ENCODE peak calls at places on chromosomes 13 and 19, in ten cellular contexts. G is astrocyte of the cerebellum, K is AG04450, Q is tibial nerve, V is uterus, M is choroid plexus epithelial cell, A is AG04449, N is ovary, L is HFFc6, J is foreskin fibroblast. U is an unnamed sample.
A peak's percentile ranks its signal among the peaks of the same experiment; 100 is the strongest.

GRCh38 chr19:10615429-10616023 is 9.8 kb upstream of the SLC44A2 start:
- DNase-seq in G (no peak), K (no peak), Q (no peak), V (no peak), M (no peak), A (no peak), N (no peak), L (no peak), J (no peak), U (no peak)

GRCh38 chr13:21077360-21078353 is 16.3 kb upstream of the LATS2 start:
- DNase-seq in G (no peak), K (no peak), Q (no peak), V (no peak), M (no peak), A (no peak), N (no peak), L (no peak), J (no peak), U (no peak)

GRCh38 chr13:111953546-111954178 is 113.3 kb upstream of the SOX1 start:
- DNase-seq in G (no peak), K (no peak), Q (no peak), V (no peak), M (no peak), A (no peak), N (no peak), L (no peak), J (no peak), U (no peak)

GRCh38 chr13:35848316-35848715 is 282.9 kb downstream of the DCLK1 start:
- DNase-seq in G (no peak), K (no peak), Q (no peak), V (no peak), M (no peak), A (no peak), N (no peak), L (no peak), J (no peak), U (no peak)

GRCh38 chr13:34465423-34465922 is 476.6 kb upstream of the NBEA start:
- DNase-seq in G (no peak), K (no peak), Q (no peak), V (no peak), M (no peak), A (no peak), N (no peak), L (no peak), J (no peak), U (no peak)

GRCh38 chr13:108877300-108877699 is 247.9 kb downstream of the MYO16 start:
- DNase-seq in G (no peak), K (no peak), Q (no peak), V (no peak), M (peak; percentile 54), A (no peak), N (no peak), L (peak; percentile 36), J (peak; percentile 34), U (no peak)

GRCh38 chr13:41682001-41682400 is 224.7 kb downstream of the RGCC start:
- DNase-seq in G (no peak), K (no peak), Q (no peak), V (no peak), M (no peak), A (no peak), N (no peak), L (no peak), J (no peak), U (no peak)

GRCh38 chr19:49058592-49058991 is 1.0 kb upstream of the CGB7 start:
- DNase-seq in G (peak; percentile 18), K (no peak), Q (no peak), V (no peak), M (peak; percentile 66), A (no peak), N (no peak), L (no peak), J (no peak), U (peak; percentile 55)

GRCh38 chr13:50459046-50459445 is 384.4 kb downstream of the DLEU7 start:
- DNase-seq in G (no peak), K (no peak), Q (no peak), V (no peak), M (no peak), A (no peak), N (no peak), L (no peak), J (no peak), U (no peak)

GRCh38 chr13:43200736-43201135 is 177.3 kb downstream of the DNAJC15 start:
- DNase-seq in G (no peak), K (no peak), Q (no peak), V (no peak), M (no peak), A (no peak), N (no peak), L (no peak), J (no peak), U (no peak)

GRCh38 chr13:99113351-99113750 is 87.3 kb upstream of the UBAC2 start:
- DNase-seq in G (no peak), K (no peak), Q (no peak), V (no peak), M (no peak), A (no peak), N (no peak), L (no peak), J (no peak), U (no peak)

GRCh38 chr19:58572026-58572817 is 913 bp downstream of the MZF1 start:
- DNase-seq in G (no peak), K (no peak), Q (peak; percentile 20), V (no peak), M (no peak), A (no peak), N (no peak), L (no peak), J (no peak), U (no peak)

GRCh38 chr13:23777571-23777870 is 111.7 kb downstream of the MIPEP start:
- DNase-seq in G (no peak), K (no peak), Q (no peak), V (no peak), M (no peak), A (no peak), N (no peak), L (no peak), J (no peak), U (no peak)

GRCh38 chr13:23778879-23779278 is 110.3 kb downstream of the MIPEP start:
- DNase-seq in G (peak; percentile 48), K (no peak), Q (no peak), V (no peak), M (peak; percentile 97), A (no peak), N (no peak), L (peak; percentile 45), J (peak; percentile 72), U (no peak)

GRCh38 chr13:23772717-23773116 is 116.5 kb downstream of the MIPEP start:
- DNase-seq in G (no peak), K (no peak), Q (no peak), V (no peak), M (no peak), A (no peak), N (no peak), L (no peak), J (no peak), U (no peak)

GRCh38 chr13:23776698-23777570 is 112.3 kb downstream of the MIPEP start:
- DNase-seq in G (no peak), K (no peak), Q (no peak), V (no peak), M (no peak), A (no peak), N (no peak), L (no peak), J (no peak), U (peak; percentile 54)

DNA sequence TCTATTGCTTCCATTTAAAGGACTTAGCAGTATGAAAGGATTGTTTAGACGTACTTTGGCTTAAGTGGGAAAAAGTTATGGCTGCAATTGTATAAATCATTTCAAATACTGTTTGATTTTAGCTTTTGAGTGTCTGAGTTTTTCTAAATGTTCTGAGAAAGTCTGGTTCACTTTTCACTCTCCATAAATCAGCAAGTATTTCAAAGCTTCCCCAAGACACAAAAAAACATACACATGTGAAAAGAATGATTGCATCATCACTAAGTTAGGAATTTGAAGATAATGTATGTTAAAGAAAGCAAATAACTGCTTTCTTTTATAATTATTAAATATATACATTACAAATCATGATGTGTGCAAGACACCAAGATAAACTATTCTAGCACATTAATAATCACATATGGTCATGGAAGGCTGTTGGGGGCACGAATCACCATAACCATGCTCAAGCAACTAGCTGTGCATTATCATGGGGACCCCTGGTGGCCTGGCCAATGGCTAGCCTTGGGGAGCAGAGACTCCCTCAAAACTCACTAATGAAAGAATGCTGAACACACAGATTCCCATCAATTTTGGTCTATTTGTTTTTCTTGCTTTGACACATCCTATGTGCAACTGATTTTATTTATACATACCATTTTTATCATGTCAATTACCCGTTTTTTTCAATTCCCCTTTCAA is 111.1 kb downstream of the MIPEP start:
- DNase-seq in G (no peak), K (no peak), Q (no peak), V (no peak), M (peak; percentile 43), A (no peak), N (no peak), L (no peak), J (no peak), U (no peak)
- TF ChIP-seq CTCF in G (peak; percentile 35), K (peak; percentile 58), Q (no peak), V (no peak), M (peak; percentile 44), A (peak; percentile 40), N (no peak), L (peak; percentile 56), J (peak; percentile 18), U (peak; percentile 19)

GRCh38 chr13:26601669-26602068 is 44.2 kb downstream of the WASF3 start:
- DNase-seq in G (no peak), K (no peak), Q (no peak), V (no peak), M (peak; percentile 50), A (no peak), N (no peak), L (peak; percentile 76), J (peak; percentile 41), U (peak; percentile 26)
- TF ChIP-seq CTCF in G (peak; percentile 11), K (no peak), Q (no peak), V (no peak), M (peak; percentile 24), A (no peak), N (no peak), L (peak; percentile 61), J (no peak), U (no peak)

GRCh38 chr13:30905932-30906383 is at the start of gene MEDAG:
- DNase-seq in G (peak; percentile 26), K (no peak), Q (peak; percentile 82), V (peak; percentile 81), M (peak; percentile 88), A (no peak), N (peak; percentile 89), L (no peak), J (peak; percentile 29), U (no peak)
- TF ChIP-seq CTCF in G (no peak), K (no peak), Q (no peak), V (no peak), M (no peak), A (no peak), N (no peak), L (no peak), J (no peak), U (no peak)

DNA sequence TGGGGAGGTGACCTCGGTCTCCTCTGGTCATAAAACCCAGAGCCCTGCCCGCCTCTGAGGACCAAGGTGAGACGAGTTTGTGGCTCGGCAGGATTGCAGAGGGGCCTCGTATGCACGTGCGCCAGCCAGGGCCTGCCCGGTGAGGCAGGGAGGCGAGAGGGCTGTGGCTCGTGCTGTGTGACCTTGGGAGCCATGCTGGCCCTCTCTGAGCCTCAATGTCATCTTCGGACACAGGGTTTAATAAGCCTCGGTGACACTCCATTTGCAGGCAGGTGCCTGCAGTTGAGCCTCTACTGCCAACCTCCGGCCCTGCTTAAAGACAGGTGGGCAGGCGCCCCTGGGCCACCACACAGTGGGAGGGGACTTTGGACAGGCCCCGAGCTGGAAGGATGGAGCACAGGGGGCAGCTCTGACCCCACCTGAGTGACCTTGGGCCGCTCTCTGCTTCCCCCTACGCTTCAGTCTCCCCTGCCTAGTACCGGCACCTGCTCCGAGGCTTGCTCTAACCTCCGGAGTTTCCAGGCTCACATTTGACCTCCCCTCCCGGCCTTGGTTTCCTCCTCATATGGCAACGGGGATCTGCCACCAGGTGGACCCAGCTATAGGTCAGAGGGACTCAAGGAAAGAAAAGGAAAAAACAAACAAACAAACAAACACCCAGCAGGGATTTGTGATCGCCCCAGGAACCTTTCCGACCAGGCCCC is 3.2 kb downstream of the ZBTB7A start:
- DNase-seq in G (no peak), K (no peak), Q (no peak), V (no peak), M (no peak), A (no peak), N (no peak), L (no peak), J (no peak), U (no peak)
- TF ChIP-seq CTCF in G (no peak), K (peak; percentile 15), Q (no peak), V (no peak), M (peak; percentile 27), A (no peak), N (no peak), L (peak; percentile 42), J (peak; percentile 2), U (no peak)